ENCODE peak calls at places on chromosome 15, in four cellular contexts. W is HepG2, Y is SK-N-SH, G is GM12878. C is an unnamed sample.

GRCh38 chr15:72774696-72775383 is 8.7 kb downstream of the ADPGK start:
- DNase-seq in W (no peak), Y (no peak), G (no peak), C (no peak)

GRCh38 chr15:87493803-87494202 is 762.7 kb downstream of the NTRK3 start:
- DNase-seq in W (no peak), Y (no peak), G (no peak), C (no peak)

GRCh38 chr15:91049378-91050127 is 27.2 kb upstream of the VPS33B start:
- DNase-seq in W (peak; percentile 70), Y (peak; percentile 64), G (peak; percentile 12), C (peak; percentile 25)

GRCh38 chr15:45378149-45378912 is at the start of gene GATM:
- DNase-seq in W (no peak), Y (peak; percentile 93), G (peak; percentile 66), C (no peak)

GRCh38 chr15:70584441-70584837 is 178.9 kb downstream of the UACA start:
- DNase-seq in W (no peak), Y (no peak), G (no peak), C (no peak)

GRCh38 chr15:74799255-74799842 is 13.3 kb upstream of the LMAN1L start:
- DNase-seq in W (no peak), Y (no peak), G (no peak), C (no peak)

GRCh38 chr15:84631706-84632272 is 22.3 kb downstream of the WDR73 start:
- DNase-seq in W (peak; percentile 12), Y (no peak), G (no peak), C (peak; percentile 41)

GRCh38 chr15:43514241-43515057 is 3.0 kb upstream of the MAP1A start:
- DNase-seq in W (peak; percentile 31), Y (peak; percentile 57), G (no peak), C (peak; percentile 82)

GRCh38 chr15:66039117-66039860 is 170.0 kb downstream of the RAB11A start:
- DNase-seq in W (no peak), Y (no peak), G (no peak), C (no peak)

GRCh38 chr15:50810128-50810527 is 44.6 kb upstream of the SPPL2A start:
- DNase-seq in W (no peak), Y (no peak), G (no peak), C (no peak)

GRCh38 chr15:91047545-91048199 is 25.3 kb upstream of the VPS33B start:
- DNase-seq in W (no peak), Y (no peak), G (no peak), C (no peak)

GRCh38 chr15:69903476-69904295 is 194.0 kb downstream of the TLE3 start:
- DNase-seq in W (no peak), Y (no peak), G (no peak), C (no peak)

GRCh38 chr15:80923668-80924067 is 66.0 kb downstream of the MESD start:
- DNase-seq in W (no peak), Y (no peak), G (no peak), C (no peak)

GRCh38 chr15:28969511-28970085 is 83.8 kb downstream of the APBA2 start:
- DNase-seq in W (no peak), Y (no peak), G (no peak), C (no peak)

GRCh38 chr15:51097553-51098330 is 3.0 kb upstream of the TNFAIP8L3 start:
- DNase-seq in W (peak; percentile 19), Y (no peak), G (no peak), C (peak; percentile 26)

GRCh38 chr15:69760890-69761568 is 308.4 kb downstream of the RPLP1 start:
- DNase-seq in W (peak; percentile 48), Y (peak; percentile 34), G (peak; percentile 62), C (no peak)

GRCh38 chr15:85094685-85095084 is 113.0 kb downstream of the PDE8A start:
- DNase-seq in W (no peak), Y (no peak), G (no peak), C (no peak)

GRCh38 chr15:29222129-29222853 is 47.3 kb downstream of the NSMCE3 start:
- DNase-seq in W (no peak), Y (no peak), G (no peak), C (no peak)

GRCh38 chr15:68503791-68504720 is 72.1 kb upstream of the ITGA11 start:
- DNase-seq in W (no peak), Y (no peak), G (no peak), C (no peak)

GRCh38 chr15:45812200-45812599 is 177.4 kb downstream of the SQOR start:
- DNase-seq in W (no peak), Y (no peak), G (no peak), C (no peak)

GRCh38 chr15:76935620-76936019 is 4.1 kb downstream of the RCN2 start:
- DNase-seq in W (no peak), Y (no peak), G (peak; percentile 72), C (no peak)

GRCh38 chr15:90981681-90982080 is 12.7 kb downstream of the PRC1 start:
- DNase-seq in W (no peak), Y (no peak), G (peak; percentile 53), C (no peak)

GRCh38 chr15:40103124-40103858 is 5.4 kb downstream of the BMF start:
- DNase-seq in W (no peak), Y (peak; percentile 91), G (no peak), C (no peak)

GRCh38 chr15:64894395-64895056 is 17.2 kb upstream of the ANKDD1A start:
- DNase-seq in W (no peak), Y (no peak), G (peak; percentile 76), C (no peak)
- TF ChIP-seq NFIC in W (no peak), Y (no peak), G (no peak), C (no peak)

GRCh38 chr15:61660579-61660978 is 399.7 kb downstream of the VPS13C start:
- DNase-seq in W (no peak), Y (no peak), G (no peak), C (no peak)
- TF ChIP-seq NFIC in W (no peak), Y (no peak), G (no peak), C (no peak)

GRCh38 chr15:49712846-49713450 is 92.1 kb downstream of the DTWD1 start:
- DNase-seq in W (no peak), Y (no peak), G (no peak), C (no peak)
- TF ChIP-seq NFIC in W (no peak), Y (no peak), G (no peak), C (no peak)

GRCh38 chr15:94174399-94174802 is 57.0 kb upstream of the MCTP2 start:
- DNase-seq in W (no peak), Y (no peak), G (peak; percentile 30), C (no peak)
- TF ChIP-seq NFIC in W (no peak), Y (no peak), G (no peak), C (no peak)

GRCh38 chr15:98668566-98669308 is 20.4 kb downstream of the IGF1R start:
- DNase-seq in W (no peak), Y (no peak), G (peak; percentile 38), C (no peak)
- TF ChIP-seq NFIC in W (no peak), Y (no peak), G (no peak), C (no peak)

DNA sequence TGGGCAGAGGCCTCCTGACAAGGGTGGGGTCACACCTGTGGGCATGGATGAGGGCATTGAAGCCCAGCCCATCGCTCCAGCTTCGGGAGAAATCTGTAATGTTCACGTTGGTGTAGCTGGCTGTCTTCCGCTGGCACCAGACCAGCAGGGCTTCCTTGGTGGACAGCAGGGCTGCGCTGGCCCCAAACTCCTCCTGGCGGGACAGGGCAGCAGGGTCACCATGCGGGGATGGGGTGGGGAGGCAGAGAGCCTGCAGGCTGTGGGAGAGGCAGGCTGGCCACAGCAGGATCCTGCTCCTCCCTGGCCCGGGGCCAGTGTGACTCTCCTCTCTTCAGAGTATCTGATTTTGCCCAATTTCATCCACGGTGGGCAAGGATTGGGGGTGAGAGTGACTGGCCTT is 6.0 kb downstream of the SPTBN5 start:
- DNase-seq in W (no peak), Y (no peak), G (no peak), C (no peak)
- TF ChIP-seq NFIC in W (no peak), Y (no peak), G (no peak), C (no peak)

GRCh38 chr15:36331531-36332275 is 247.7 kb upstream of the CDIN1 start:
- DNase-seq in W (no peak), Y (no peak), G (no peak), C (no peak)

GRCh38 chr15:36332896-36333295 is 246.5 kb upstream of the CDIN1 start:
- DNase-seq in W (no peak), Y (no peak), G (no peak), C (no peak)

GRCh38 chr15:36330598-36330997 is 248.8 kb upstream of the CDIN1 start:
- DNase-seq in W (no peak), Y (no peak), G (no peak), C (no peak)

GRCh38 chr15:36334059-36334458 is 245.4 kb upstream of the CDIN1 start:
- DNase-seq in W (no peak), Y (no peak), G (no peak), C (peak; percentile 58)

DNA sequence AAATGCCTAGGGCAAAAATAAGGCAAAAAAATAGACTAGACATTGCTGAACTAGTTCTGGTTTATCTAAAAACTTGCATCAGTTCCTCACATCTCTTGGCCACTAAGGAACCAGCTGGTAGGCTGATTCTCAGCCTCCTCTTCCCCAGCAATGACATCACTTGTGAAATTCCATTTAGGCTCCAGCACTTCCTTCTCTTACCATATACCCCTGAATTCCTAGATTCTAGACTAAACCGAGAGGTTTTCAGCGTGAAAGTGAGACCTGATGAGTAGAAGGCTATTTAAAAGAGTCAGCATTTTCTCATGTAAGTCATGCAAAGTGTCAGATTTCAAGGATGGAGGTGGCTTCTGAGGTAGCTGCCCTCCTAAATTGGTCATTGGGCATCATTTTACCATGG is 247.1 kb upstream of the CDIN1 start:
- DNase-seq in W (no peak), Y (no peak), G (no peak), C (no peak)
- TF ChIP-seq NFIC in W (no peak), Y (no peak), G (no peak), C (no peak)